ENCODE peak calls at places on chromosomes 4 and X, in nine cellular contexts. V is suprapubic skin, Y is neuronal stem cell, M is AG09319, N is HT-29, U is bronchial epithelial cell, I is choroid plexus epithelial cell, X is WTC11, F is AG09309. B is an unnamed sample.

GRCh38 chrX:130211415-130212186 is 39.8 kb downstream of the RAB33A start:
- DNase-seq in V (no peak), Y (no peak), M (no peak), N (no peak), U (no peak), I (no peak), X (no peak), F (no peak), B (no peak)

GRCh38 chr4:56326363-56326762 is 60.9 kb downstream of the AASDH start:
- DNase-seq in V (no peak), Y (no peak), M (no peak), N (no peak), U (peak), I (no peak), X (no peak), F (no peak), B (no peak)

GRCh38 chrX:136156560-136157117 is 9.3 kb downstream of the FHL1 start:
- DNase-seq in V (no peak), Y (no peak), M (no peak), N (no peak), U (peak), I (no peak), X (no peak), F (no peak), B (no peak)

GRCh38 chrX:20016618-20016945 is 25.7 kb upstream of the BCLAF3 start:
- DNase-seq in V (no peak), Y (no peak), M (no peak), N (no peak), U (no peak), I (no peak), X (no peak), F (no peak), B (no peak)

GRCh38 chr4:90977726-90978125 is 850.5 kb downstream of the CCSER1 start:
- DNase-seq in V (no peak), Y (no peak), M (no peak), N (no peak), U (peak), I (no peak), X (no peak), F (no peak), B (no peak)

GRCh38 chrX:101417981-101418841 is 10.2 kb downstream of the HNRNPH2 start:
- DNase-seq in V (peak), Y (peak), M (no peak), N (peak), U (no peak), I (no peak), X (peak), F (no peak), B (peak)

GRCh38 chr4:139902328-139903217 is 237.0 kb downstream of the MGST2 start:
- DNase-seq in V (no peak), Y (no peak), M (no peak), N (no peak), U (peak), I (peak), X (no peak), F (no peak), B (no peak)

GRCh38 chrX:123308663-123309062 is 124.6 kb downstream of the GRIA3 start:
- DNase-seq in V (no peak), Y (no peak), M (no peak), N (no peak), U (no peak), I (no peak), X (no peak), F (no peak), B (no peak)

GRCh38 chr4:152534541-152535231 is 1.2 kb downstream of the FBXW7 start:
- DNase-seq in V (peak), Y (no peak), M (no peak), N (peak), U (no peak), I (peak), X (peak), F (no peak), B (peak)

GRCh38 chr4:87235020-87235671 is 14.7 kb upstream of the KLHL8 start:
- DNase-seq in V (no peak), Y (no peak), M (no peak), N (no peak), U (peak), I (no peak), X (no peak), F (no peak), B (no peak)

GRCh38 chrX:66751136-66751782 is 112.4 kb upstream of the EDA2R start:
- DNase-seq in V (no peak), Y (no peak), M (no peak), N (peak), U (no peak), I (no peak), X (no peak), F (no peak), B (no peak)

GRCh38 chr4:38163216-38164006 is 203.2 kb downstream of the PTTG2 start:
- DNase-seq in V (no peak), Y (no peak), M (no peak), N (peak), U (peak), I (peak), X (no peak), F (peak), B (no peak)

GRCh38 chr4:109065006-109065405 is 237.5 kb downstream of the COL25A1 start:
- DNase-seq in V (no peak), Y (no peak), M (no peak), N (no peak), U (no peak), I (no peak), X (no peak), F (no peak), B (no peak)

GRCh38 chrX:96453139-96453538 is 231.5 kb upstream of the DIAPH2 start:
- DNase-seq in V (no peak), Y (no peak), M (no peak), N (peak), U (no peak), I (no peak), X (no peak), F (no peak), B (no peak)

GRCh38 chr4:16608611-16609125 is 289.8 kb downstream of the LDB2 start:
- DNase-seq in V (no peak), Y (no peak), M (no peak), N (no peak), U (no peak), I (no peak), X (no peak), F (no peak), B (no peak)

GRCh38 chr4:5787311-5787710 is 76.3 kb downstream of the EVC start:
- DNase-seq in V (peak), Y (no peak), M (no peak), N (no peak), U (no peak), I (no peak), X (no peak), F (no peak), B (no peak)

GRCh38 chr4:155944516-155944915 is 9.2 kb downstream of the CTSO start:
- DNase-seq in V (no peak), Y (no peak), M (no peak), N (no peak), U (no peak), I (no peak), X (no peak), F (no peak), B (no peak)

GRCh38 chr4:173185832-173186545 is 17.4 kb downstream of the GALNT7 start:
- DNase-seq in V (no peak), Y (no peak), M (no peak), N (no peak), U (no peak), I (no peak), X (no peak), F (no peak), B (peak)

GRCh38 chr4:173525118-173526033 is 4.7 kb downstream of the HAND2 start:
- DNase-seq in V (no peak), Y (no peak), M (no peak), N (no peak), U (no peak), I (no peak), X (no peak), F (no peak), B (no peak)

GRCh38 chr4:31620476-31620875 is 900.3 kb downstream of the PCDH7 start:
- DNase-seq in V (no peak), Y (no peak), M (no peak), N (no peak), U (peak), I (peak), X (no peak), F (peak), B (no peak)

GRCh38 chr4:8201341-8201781 is 2.3 kb downstream of the SH3TC1 start:
- DNase-seq in V (no peak), Y (no peak), M (no peak), N (no peak), U (no peak), I (no peak), X (no peak), F (no peak), B (no peak)

GRCh38 chr4:5710962-5711478 is at the start of gene EVC:
- DNase-seq in V (peak), Y (peak), M (peak), N (no peak), U (peak), I (peak), X (peak), F (no peak), B (no peak)

GRCh38 chr4:184794470-184794869 is 31.3 kb downstream of the ACSL1 start:
- DNase-seq in V (no peak), Y (no peak), M (no peak), N (no peak), U (no peak), I (no peak), X (no peak), F (no peak), B (no peak)

GRCh38 chrX:72095370-72095769 is 36.3 kb downstream of the RTL5 start:
- DNase-seq in V (no peak), Y (no peak), M (no peak), N (no peak), U (no peak), I (no peak), X (no peak), F (no peak), B (no peak)

GRCh38 chr4:90444904-90445303 is 317.7 kb downstream of the CCSER1 start:
- DNase-seq in V (no peak), Y (no peak), M (no peak), N (no peak), U (peak), I (no peak), X (no peak), F (no peak), B (no peak)

GRCh38 chr4:41360911-41361830 is 104.4 kb downstream of the UCHL1 start:
- DNase-seq in V (peak), Y (no peak), M (no peak), N (peak), U (peak), I (peak), X (peak), F (no peak), B (no peak)

GRCh38 chr4:75819121-75819520 is 83.1 kb downstream of the PPEF2 start:
- DNase-seq in V (no peak), Y (no peak), M (no peak), N (no peak), U (no peak), I (no peak), X (no peak), F (no peak), B (no peak)

GRCh38 chr4:176833416-176833815 is 40.7 kb upstream of the VEGFC start:
- DNase-seq in V (no peak), Y (no peak), M (no peak), N (no peak), U (no peak), I (no peak), X (no peak), F (no peak), B (no peak)

GRCh38 chrX:22424919-22425318 is 152.2 kb downstream of the CBLL2 start:
- DNase-seq in V (no peak), Y (no peak), M (no peak), N (no peak), U (peak), I (no peak), X (no peak), F (no peak), B (no peak)

GRCh38 chr4:130053723-130054122 is 957.8 kb downstream of the C4orf33 start:
- DNase-seq in V (no peak), Y (no peak), M (no peak), N (no peak), U (no peak), I (no peak), X (no peak), F (no peak), B (no peak)

B was measured in small intestine.